ENCODE peak calls at places on chromosomes 11 and 22, in six cellular contexts. One of them, this sample, is unnamed.

GRCh38 chr11:79794057-79794456 is 353.2 kb upstream of the TENM4 start:
- DNase-seq in activated T-cell treated with anti-CD3 and anti-CD28 coated beads, Interleukin-2, amount 50 U/mL, for 72 hours: no peak
- DNase-seq in naive B cell: no peak
- DNase-seq in HFFc6: no peak
- DNase-seq in tibial nerve: no peak
- DNase-seq in effector memory CD8-positive, alpha-beta T cell: no peak
- DNase-seq in this sample: no peak

GRCh38 chr11:66800720-66801428 is 42.4 kb upstream of the RCE1 start:
- DNase-seq in naive B cell: peak; percentile 51
- DNase-seq in activated T-cell treated with anti-CD3 and anti-CD28 coated beads, Interleukin-2, amount 50 U/mL, for 72 hours: no peak
- DNase-seq in effector memory CD8-positive, alpha-beta T cell: no peak
- DNase-seq in tibial nerve: no peak
- DNase-seq in HFFc6: no peak
- DNase-seq in this sample: peak; percentile 34

GRCh38 chr11:81915045-81915444 is 818.6 kb downstream of the FAM181B start:
- DNase-seq in HFFc6: no peak
- DNase-seq in naive B cell: no peak
- DNase-seq in tibial nerve: no peak
- DNase-seq in activated T-cell treated with anti-CD3 and anti-CD28 coated beads, Interleukin-2, amount 50 U/mL, for 72 hours: no peak
- DNase-seq in effector memory CD8-positive, alpha-beta T cell: no peak
- DNase-seq in this sample: no peak

GRCh38 chr11:118524757-118525465 is 2.4 kb upstream of the TTC36 start:
- DNase-seq in HFFc6: no peak
- DNase-seq in activated T-cell treated with anti-CD3 and anti-CD28 coated beads, Interleukin-2, amount 50 U/mL, for 72 hours: no peak
- DNase-seq in effector memory CD8-positive, alpha-beta T cell: no peak
- DNase-seq in naive B cell: no peak
- DNase-seq in tibial nerve: no peak
- DNase-seq in this sample: no peak

GRCh38 chr11:67032830-67033555 is 10.1 kb downstream of the SYT12 start:
- DNase-seq in activated T-cell treated with anti-CD3 and anti-CD28 coated beads, Interleukin-2, amount 50 U/mL, for 72 hours: no peak
- DNase-seq in naive B cell: no peak
- DNase-seq in effector memory CD8-positive, alpha-beta T cell: no peak
- DNase-seq in HFFc6: peak; percentile 85
- DNase-seq in tibial nerve: no peak
- DNase-seq in this sample: no peak

GRCh38 chr11:46298699-46299424 is 21.4 kb downstream of the CREB3L1 start:
- DNase-seq in effector memory CD8-positive, alpha-beta T cell: no peak
- DNase-seq in naive B cell: no peak
- DNase-seq in tibial nerve: no peak
- DNase-seq in activated T-cell treated with anti-CD3 and anti-CD28 coated beads, Interleukin-2, amount 50 U/mL, for 72 hours: no peak
- DNase-seq in HFFc6: peak; percentile 84
- DNase-seq in this sample: no peak

GRCh38 chr11:43508511-43508918 is 149.8 kb downstream of the TTC17 start:
- DNase-seq in activated T-cell treated with anti-CD3 and anti-CD28 coated beads, Interleukin-2, amount 50 U/mL, for 72 hours: no peak
- DNase-seq in naive B cell: no peak
- DNase-seq in effector memory CD8-positive, alpha-beta T cell: no peak
- DNase-seq in HFFc6: peak; percentile 58
- DNase-seq in tibial nerve: no peak
- DNase-seq in this sample: no peak

GRCh38 chr11:6594142-6594768 is 9.2 kb downstream of the RRP8 start:
- DNase-seq in effector memory CD8-positive, alpha-beta T cell: no peak
- DNase-seq in naive B cell: no peak
- DNase-seq in activated T-cell treated with anti-CD3 and anti-CD28 coated beads, Interleukin-2, amount 50 U/mL, for 72 hours: no peak
- DNase-seq in tibial nerve: peak; percentile 3
- DNase-seq in HFFc6: no peak
- DNase-seq in this sample: no peak

GRCh38 chr11:14314127-14314526 is 44.9 kb downstream of the RRAS2 start:
- DNase-seq in tibial nerve: no peak
- DNase-seq in activated T-cell treated with anti-CD3 and anti-CD28 coated beads, Interleukin-2, amount 50 U/mL, for 72 hours: no peak
- DNase-seq in effector memory CD8-positive, alpha-beta T cell: no peak
- DNase-seq in HFFc6: no peak
- DNase-seq in naive B cell: peak; percentile 79
- DNase-seq in this sample: peak; percentile 49

GRCh38 chr11:19026862-19027261 is 33.7 kb downstream of the MRGPRX2 start:
- DNase-seq in effector memory CD8-positive, alpha-beta T cell: no peak
- DNase-seq in tibial nerve: no peak
- DNase-seq in HFFc6: no peak
- DNase-seq in naive B cell: no peak
- DNase-seq in activated T-cell treated with anti-CD3 and anti-CD28 coated beads, Interleukin-2, amount 50 U/mL, for 72 hours: no peak
- DNase-seq in this sample: no peak

GRCh38 chr22:42754658-42755057 is 34.0 kb upstream of the A4GALT start:
- DNase-seq in effector memory CD8-positive, alpha-beta T cell: no peak
- DNase-seq in tibial nerve: no peak
- DNase-seq in naive B cell: no peak
- DNase-seq in activated T-cell treated with anti-CD3 and anti-CD28 coated beads, Interleukin-2, amount 50 U/mL, for 72 hours: no peak
- DNase-seq in HFFc6: peak; percentile 29
- DNase-seq in this sample: no peak

GRCh38 chr22:37504964-37505363 is 14.3 kb downstream of the CARD10 start:
- DNase-seq in HFFc6: no peak
- DNase-seq in tibial nerve: no peak
- DNase-seq in effector memory CD8-positive, alpha-beta T cell: no peak
- DNase-seq in activated T-cell treated with anti-CD3 and anti-CD28 coated beads, Interleukin-2, amount 50 U/mL, for 72 hours: no peak
- DNase-seq in naive B cell: no peak
- DNase-seq in this sample: no peak